ENCODE peak calls at places on chromosomes 2 and 18, in nine cellular contexts. V, Y, J, X, Q, T, Z, B and N are unnamed samples.

GRCh38 chr18:37182340-37183135 is 353.6 kb downstream of the KIAA1328 start:
- DNase-seq in V (no peak), Y (no peak), J (no peak), X (no peak), Q (no peak), T (no peak), Z (no peak), B (no peak), N (no peak)

GRCh38 chr2:120238728-120239487 is 13.7 kb upstream of the RALB start:
- DNase-seq in V (peak; percentile 87), Y (no peak), J (no peak), X (no peak), Q (peak; percentile 35), T (no peak), Z (no peak), B (no peak), N (peak; percentile 38)

GRCh38 chr18:39951321-39951720 is 2003.7 kb upstream of the PIK3C3 start:
- DNase-seq in V (no peak), Y (no peak), J (no peak), X (no peak), Q (no peak), T (no peak), Z (no peak), B (no peak), N (no peak)

GRCh38 chr2:56018202-56018601 is 94.6 kb upstream of the EFEMP1 start:
- DNase-seq in V (no peak), Y (no peak), J (peak; percentile 16), X (no peak), Q (no peak), T (no peak), Z (no peak), B (no peak), N (no peak)

GRCh38 chr2:88754585-88755305 is 63.3 kb downstream of the RPIA start:
- DNase-seq in V (no peak), Y (no peak), J (no peak), X (no peak), Q (no peak), T (peak; percentile 70), Z (peak; percentile 45), B (no peak), N (no peak)

GRCh38 chr2:226797289-226797988 is 2.2 kb downstream of the IRS1 start:
- DNase-seq in V (no peak), Y (no peak), J (peak; percentile 19), X (no peak), Q (peak; percentile 64), T (no peak), Z (no peak), B (no peak), N (peak; percentile 69)

GRCh38 chr2:95391641-95392310 is 10.7 kb upstream of the FAHD2A start:
- DNase-seq in V (no peak), Y (no peak), J (peak; percentile 86), X (no peak), Q (peak; percentile 67), T (no peak), Z (no peak), B (no peak), N (peak; percentile 91)

GRCh38 chr2:86238354-86238753 is 39.1 kb downstream of the MRPL35 start:
- DNase-seq in V (no peak), Y (no peak), J (no peak), X (no peak), Q (no peak), T (peak; percentile 71), Z (no peak), B (no peak), N (no peak)

GRCh38 chr2:26399781-26400376 is 1.8 kb upstream of the DRC1 start:
- DNase-seq in V (no peak), Y (no peak), J (no peak), X (no peak), Q (no peak), T (no peak), Z (no peak), B (no peak), N (no peak)

GRCh38 chr2:26640331-26640745 is 828 bp downstream of the CIB4 start:
- DNase-seq in V (no peak), Y (no peak), J (peak; percentile 34), X (no peak), Q (no peak), T (no peak), Z (no peak), B (no peak), N (no peak)

GRCh38 chr2:224687156-224687555 is 29.0 kb downstream of the CCDC195 start:
- DNase-seq in V (no peak), Y (no peak), J (no peak), X (no peak), Q (no peak), T (no peak), Z (no peak), B (no peak), N (no peak)

GRCh38 chr2:231854616-231855125 is 68.4 kb downstream of the COPS7B start:
- DNase-seq in V (no peak), Y (no peak), J (no peak), X (no peak), Q (no peak), T (no peak), Z (no peak), B (no peak), N (no peak)

GRCh38 chr2:231861538-231861937 is 64.7 kb downstream of the NPPC start:
- DNase-seq in V (no peak), Y (no peak), J (no peak), X (no peak), Q (no peak), T (no peak), Z (no peak), B (no peak), N (no peak)

GRCh38 chr2:231862071-231862470 is 64.1 kb downstream of the NPPC start:
- DNase-seq in V (no peak), Y (no peak), J (no peak), X (no peak), Q (no peak), T (no peak), Z (no peak), B (no peak), N (no peak)

GRCh38 chr2:231856959-231857358 is 69.2 kb downstream of the NPPC start:
- DNase-seq in V (no peak), Y (no peak), J (no peak), X (no peak), Q (no peak), T (no peak), Z (no peak), B (no peak), N (no peak)
- H3K4me1 ChIP-seq in V (no peaks in the 10 kb centered on the region), Y (no peaks in the 10 kb centered on the region), J (no peaks in the 10 kb centered on the region), X (no peaks in the 10 kb centered on the region), Q (no peaks in the 10 kb centered on the region), T (no peaks in the 10 kb centered on the region), Z (no peaks in the 10 kb centered on the region), B (no peaks in the 10 kb centered on the region), N (no peaks in the 10 kb centered on the region)

GRCh38 chr2:128293870-128294455 is 24.7 kb downstream of the HS6ST1 start:
- DNase-seq in V (no peak), Y (no peak), J (no peak), X (no peak), Q (peak; percentile 12), T (no peak), Z (no peak), B (no peak), N (no peak)

GRCh38 chr2:128291161-128291843 is 27.4 kb downstream of the HS6ST1 start:
- DNase-seq in V (no peak), Y (no peak), J (no peak), X (no peak), Q (peak; percentile 21), T (no peak), Z (no peak), B (no peak), N (no peak)

GRCh38 chr2:128291844-128292598 is 26.6 kb downstream of the HS6ST1 start:
- DNase-seq in V (no peak), Y (no peak), J (no peak), X (no peak), Q (peak; percentile 21), T (no peak), Z (no peak), B (no peak), N (peak; percentile 20)

GRCh38 chr2:128293426-128293755 is 25.3 kb downstream of the HS6ST1 start:
- DNase-seq in V (no peak), Y (no peak), J (no peak), X (no peak), Q (no peak), T (no peak), Z (no peak), B (no peak), N (no peak)

DNA sequence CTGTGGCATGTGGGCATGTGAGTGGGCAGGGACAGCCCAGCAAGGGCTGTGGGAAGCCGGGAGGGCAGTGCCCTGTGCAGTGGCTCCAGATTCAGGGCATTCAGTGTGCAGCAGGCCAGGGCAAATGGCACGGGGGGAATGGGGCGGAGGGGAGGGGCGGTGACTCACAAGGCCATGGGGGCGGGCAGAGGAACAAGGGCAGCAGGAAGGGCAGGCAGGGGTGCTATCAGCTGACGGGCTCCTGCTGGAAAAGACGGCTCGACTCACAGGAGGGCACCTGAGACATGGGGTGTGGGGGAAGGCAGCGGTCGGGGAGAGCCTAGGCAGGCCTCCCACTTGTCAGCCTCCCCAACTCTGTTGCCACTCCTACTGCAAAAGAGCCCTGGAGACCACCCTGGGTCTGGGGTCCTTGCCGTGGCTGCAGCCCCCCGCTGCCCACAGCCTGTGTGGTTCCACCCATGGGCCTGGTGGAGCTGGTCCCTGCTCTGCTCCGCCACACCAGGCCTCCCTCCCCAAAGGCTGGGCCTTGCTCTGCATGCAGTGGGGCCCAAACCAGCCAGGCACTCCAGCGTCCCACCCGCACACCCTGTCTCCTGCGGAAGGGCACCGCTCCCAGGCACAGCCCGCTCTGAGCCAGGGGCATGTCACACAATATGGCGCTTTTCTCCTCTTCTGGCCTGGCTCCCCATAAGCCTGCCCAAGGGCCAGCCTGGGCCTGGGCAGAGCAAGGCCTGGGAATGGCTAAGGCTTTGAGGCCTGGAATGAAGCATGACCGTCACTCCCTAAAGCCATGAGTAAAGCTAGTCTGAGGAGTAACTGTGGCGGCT is 25.9 kb downstream of the HS6ST1 start:
- DNase-seq in V (no peak), Y (no peak), J (peak; percentile 78), X (no peak), Q (peak; percentile 27), T (no peak), Z (no peak), B (no peak), N (no peak)
- H3K4me1 ChIP-seq in V (no peaks in the 10 kb centered on the region), Y (no peaks in the 10 kb centered on the region), J (peaks cover 43% of the 10 kb centered on the region), X (peaks cover 24% of the 10 kb centered on the region), Q (peaks cover 5% of the 10 kb centered on the region), T (no peaks in the 10 kb centered on the region), Z (no peaks in the 10 kb centered on the region), B (no peaks in the 10 kb centered on the region), N (peaks cover 7% of the 10 kb centered on the region)

DNA sequence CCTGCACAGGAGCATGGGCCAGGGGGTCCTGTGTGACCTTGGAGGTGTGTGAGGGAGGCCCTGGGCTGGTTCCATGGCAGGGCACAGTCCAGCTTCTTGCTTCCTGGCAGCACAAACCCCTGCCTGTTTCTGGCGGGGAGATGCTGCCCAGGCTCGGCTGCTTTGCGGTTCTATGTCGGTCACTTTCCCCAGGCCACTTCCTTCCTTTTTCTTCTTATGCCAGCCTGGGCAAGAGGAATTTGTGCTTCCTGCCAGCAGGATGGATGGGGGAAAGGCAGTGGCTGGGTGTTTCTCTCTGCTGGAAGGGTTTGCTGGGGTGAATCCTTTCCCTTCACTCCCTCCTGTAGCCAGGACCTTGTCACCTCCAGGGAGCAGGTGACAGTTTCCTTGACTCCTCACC is 24.3 kb downstream of the ASAP2 start:
- DNase-seq in V (no peak), Y (no peak), J (no peak), X (no peak), Q (no peak), T (no peak), Z (no peak), B (no peak), N (no peak)
- H3K4me1 ChIP-seq in V (peaks cover 69% of the 10 kb centered on the region), Y (peaks cover 73% of the 10 kb centered on the region), J (peaks cover 36% of the 10 kb centered on the region), X (peaks cover 8% of the 10 kb centered on the region), Q (no peaks in the 10 kb centered on the region), T (no peaks in the 10 kb centered on the region), Z (no peaks in the 10 kb centered on the region), B (no peaks in the 10 kb centered on the region), N (peaks cover 45% of the 10 kb centered on the region)

GRCh38 chr2:96759548-96759947 is 1.2 kb upstream of the CNNM4 start:
- DNase-seq in V (no peak), Y (no peak), J (no peak), X (no peak), Q (no peak), T (no peak), Z (no peak), B (no peak), N (no peak)
- H3K4me1 ChIP-seq in V (peaks cover 38% of the 10 kb centered on the region), Y (peaks cover 18% of the 10 kb centered on the region), J (peaks cover 43% of the 10 kb centered on the region), X (peaks cover 40% of the 10 kb centered on the region), Q (peaks cover 13% of the 10 kb centered on the region), T (peaks cover 38% of the 10 kb centered on the region), Z (peaks cover 47% of the 10 kb centered on the region), B (peaks cover 51% of the 10 kb centered on the region), N (peaks cover 17% of the 10 kb centered on the region)